ENCODE peak calls at places on chromosomes 16 and 17, in six cellular contexts. S is choroid plexus epithelial cell, Q is AG04450, N is transverse colon, K is tibial artery, E is A549. V is an unnamed sample.

GRCh38 chr17:49518346-49519078 is 23.4 kb downstream of the NGFR start:
- DNase-seq in S (no peak), Q (no peak), N (no peak), K (peak), E (no peak), V (no peak)

GRCh38 chr17:33871720-33872535 is 383.2 kb upstream of the CCL2 start:
- DNase-seq in S (no peak), Q (no peak), N (no peak), K (no peak), E (peak), V (no peak)

GRCh38 chr16:19884021-19884485 is 595 bp downstream of the GPRC5B start:
- DNase-seq in S (no peak), Q (no peak), N (peak), K (no peak), E (no peak), V (no peak)

GRCh38 chr17:2023256-2023655 is 1.9 kb downstream of the RTN4RL1 start:
- DNase-seq in S (no peak), Q (no peak), N (no peak), K (no peak), E (no peak), V (no peak)

GRCh38 chr16:30662449-30662848 is 4.2 kb downstream of the FBRS start:
- DNase-seq in S (no peak), Q (no peak), N (no peak), K (no peak), E (no peak), V (no peak)

GRCh38 chr17:32803544-32803943 is 73.4 kb downstream of the MYO1D start:
- DNase-seq in S (peak), Q (no peak), N (no peak), K (no peak), E (no peak), V (peak)

GRCh38 chr16:55037051-55037450 is 106.4 kb downstream of the IRX5 start:
- DNase-seq in S (no peak), Q (no peak), N (no peak), K (no peak), E (no peak), V (no peak)

GRCh38 chr17:73401911-73402310 is 90.1 kb upstream of the CDC42EP4 start:
- DNase-seq in S (peak), Q (no peak), N (no peak), K (no peak), E (no peak), V (no peak)

GRCh38 chr16:30652005-30652296 is 1.2 kb downstream of the PRR14 start:
- DNase-seq in S (no peak), Q (no peak), N (no peak), K (no peak), E (no peak), V (no peak)

GRCh38 chr17:32518856-32519768 is 32.3 kb downstream of the CDK5R1 start:
- DNase-seq in S (peak), Q (no peak), N (peak), K (peak), E (no peak), V (peak)

GRCh38 chr16:11312718-11313492 is 31.8 kb upstream of the PRM1 start:
- DNase-seq in S (peak), Q (no peak), N (peak), K (no peak), E (peak), V (peak)

GRCh38 chr16:29811170-29811895 is 660 bp upstream of the PRRT2 start:
- DNase-seq in S (peak), Q (peak), N (peak), K (peak), E (peak), V (peak)

GRCh38 chr16:25018972-25019617 is 3.9 kb upstream of the ARHGAP17 start:
- DNase-seq in S (no peak), Q (no peak), N (no peak), K (no peak), E (no peak), V (no peak)

GRCh38 chr16:48813485-48813884 is 203.5 kb upstream of the N4BP1 start:
- DNase-seq in S (no peak), Q (no peak), N (no peak), K (no peak), E (no peak), V (no peak)

GRCh38 chr16:80273635-80274538 is 266.9 kb upstream of the DYNLRB2 start:
- DNase-seq in S (peak), Q (peak), N (no peak), K (no peak), E (no peak), V (peak)

GRCh38 chr17:66272699-66273390 is 29.6 kb upstream of the PRKCA start:
- DNase-seq in S (peak), Q (peak), N (no peak), K (no peak), E (peak), V (peak)

GRCh38 chr16:30030011-30030685 is 923 bp downstream of the TLCD3B start:
- DNase-seq in S (no peak), Q (no peak), N (no peak), K (no peak), E (no peak), V (no peak)

GRCh38 chr17:58351710-58352017 is 337 bp downstream of the SUPT4H1 start:
- DNase-seq in S (peak), Q (no peak), N (no peak), K (no peak), E (no peak), V (no peak)

GRCh38 chr16:89476379-89476778 is 14.0 kb downstream of the ANKRD11 start:
- DNase-seq in S (no peak), Q (no peak), N (no peak), K (no peak), E (no peak), V (peak)

GRCh38 chr17:68314916-68315535 is 23.7 kb downstream of the ARSG start:
- DNase-seq in S (peak), Q (no peak), N (peak), K (no peak), E (no peak), V (peak)

GRCh38 chr17:6843241-6843890 is 11.8 kb upstream of the TEKT1 start:
- DNase-seq in S (peak), Q (no peak), N (no peak), K (no peak), E (peak), V (peak)
- TF ChIP-seq CTCF in S (peak), Q (peak), N (peak), K (peak), E (peak), V (peak)

GRCh38 chr17:11245792-11246191 is 4.8 kb downstream of the SHISA6 start:
- DNase-seq in S (no peak), Q (no peak), N (no peak), K (no peak), E (no peak), V (no peak)

DNA sequence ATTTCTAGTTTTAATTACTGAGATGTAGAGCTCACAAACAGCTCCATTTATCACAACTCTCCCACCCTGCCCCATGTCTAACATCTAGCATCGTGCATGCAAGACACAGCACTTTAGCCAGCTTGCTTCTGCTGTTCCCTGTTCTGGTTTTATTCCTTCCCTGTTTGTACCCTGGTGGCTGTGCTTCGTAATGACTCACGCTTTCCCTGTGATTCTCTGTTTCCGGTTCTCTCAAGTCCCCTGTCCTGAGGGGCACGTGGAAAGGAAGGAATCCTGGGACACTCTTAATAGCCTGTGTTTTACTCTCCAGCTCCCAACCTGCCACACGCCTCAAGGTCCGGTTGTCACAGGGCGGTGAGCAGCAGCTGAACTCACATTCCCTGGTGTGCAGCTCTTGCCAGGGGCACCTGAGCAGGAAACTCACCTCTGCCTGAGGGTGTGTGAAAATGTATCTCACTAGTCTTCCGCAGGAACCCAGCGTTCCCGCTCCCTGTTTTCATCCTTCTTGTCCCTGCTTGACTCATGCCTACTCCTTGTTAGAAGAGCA is 10.6 kb downstream of the SHISA6 start:
- DNase-seq in S (no peak), Q (no peak), N (no peak), K (no peak), E (no peak), V (no peak)
- TF ChIP-seq CTCF in S (no peak), Q (no peak), N (no peak), K (no peak), E (no peak), V (peak)

GRCh38 chr17:39699818-39700147 is at the start of gene ERBB2:
- DNase-seq in S (peak), Q (peak), N (peak), K (peak), E (peak), V (peak)
- TF ChIP-seq CTCF in S (no peak), Q (no peak), N (no peak), K (no peak), E (no peak), V (no peak)

GRCh38 chr17:65099941-65100315 is 37.2 kb upstream of the RGS9 start:
- DNase-seq in S (peak), Q (no peak), N (peak), K (no peak), E (peak), V (peak)
- TF ChIP-seq CTCF in S (peak), Q (no peak), N (no peak), K (no peak), E (no peak), V (no peak)

GRCh38 chr17:75592364-75593020 is 4.9 kb downstream of the MYO15B start:
- DNase-seq in S (no peak), Q (no peak), N (no peak), K (no peak), E (no peak), V (no peak)

GRCh38 chr17:75589919-75590303 is 2.3 kb downstream of the MYO15B start:
- DNase-seq in S (no peak), Q (no peak), N (peak), K (no peak), E (no peak), V (no peak)

GRCh38 chr17:75590849-75591721 is 3.5 kb downstream of the MYO15B start:
- DNase-seq in S (no peak), Q (no peak), N (no peak), K (no peak), E (no peak), V (no peak)

GRCh38 chr17:75590314-75590761 is 2.7 kb downstream of the MYO15B start:
- DNase-seq in S (no peak), Q (no peak), N (no peak), K (no peak), E (no peak), V (no peak)

GRCh38 chr17:75591722-75592302 is 4.2 kb downstream of the MYO15B start:
- DNase-seq in S (no peak), Q (no peak), N (no peak), K (no peak), E (no peak), V (no peak)
- TF ChIP-seq CTCF in S (no peak), Q (no peak), N (no peak), K (no peak), E (no peak), V (no peak)

DNA sequence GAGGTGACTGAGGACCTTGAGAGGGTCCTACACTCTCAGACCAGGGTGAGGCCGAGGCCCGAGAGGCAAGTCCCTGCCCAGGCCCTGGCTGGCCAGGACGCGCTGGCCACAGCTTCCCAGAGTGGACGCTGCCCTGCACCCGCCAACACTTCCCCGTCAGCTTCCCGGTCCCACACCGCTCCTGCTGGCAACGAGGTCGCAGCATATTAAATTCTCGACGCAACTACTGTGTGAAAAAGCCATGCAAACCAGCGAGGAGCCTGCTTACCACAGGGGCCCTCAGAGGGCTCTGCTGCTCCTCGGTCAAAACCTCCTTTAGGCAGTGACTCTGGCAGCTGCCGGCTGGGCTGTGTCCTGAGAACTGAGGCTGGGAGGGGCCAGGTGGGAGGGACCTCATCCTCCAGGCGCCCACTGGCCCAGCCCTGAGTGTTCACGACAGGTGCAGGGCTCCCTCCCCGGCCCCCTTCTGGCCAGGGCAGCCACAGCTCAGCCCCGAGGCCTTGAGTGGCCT is 2.1 kb upstream of the TEX19 start:
- DNase-seq in S (no peak), Q (no peak), N (peak), K (no peak), E (no peak), V (no peak)
- TF ChIP-seq CTCF in S (no peak), Q (no peak), N (no peak), K (no peak), E (no peak), V (no peak)

GRCh38 chr16:53884748-53885147 is 180.8 kb downstream of the FTO start:
- DNase-seq in S (no peak), Q (no peak), N (no peak), K (no peak), E (no peak), V (no peak)

GRCh38 chr16:53886482-53887378 is 182.8 kb downstream of the FTO start:
- DNase-seq in S (no peak), Q (no peak), N (no peak), K (no peak), E (no peak), V (no peak)

GRCh38 chr16:53881371-53881770 is 177.4 kb downstream of the FTO start:
- DNase-seq in S (peak), Q (peak), N (no peak), K (no peak), E (peak), V (peak)

GRCh38 chr16:53878216-53878615 is 174.3 kb downstream of the FTO start:
- DNase-seq in S (peak), Q (no peak), N (no peak), K (no peak), E (no peak), V (no peak)

GRCh38 chr16:53882310-53882709 is 178.4 kb downstream of the FTO start:
- DNase-seq in S (no peak), Q (no peak), N (no peak), K (no peak), E (peak), V (no peak)
- TF ChIP-seq CTCF in S (peak), Q (no peak), N (no peak), K (no peak), E (no peak), V (no peak)

DNA sequence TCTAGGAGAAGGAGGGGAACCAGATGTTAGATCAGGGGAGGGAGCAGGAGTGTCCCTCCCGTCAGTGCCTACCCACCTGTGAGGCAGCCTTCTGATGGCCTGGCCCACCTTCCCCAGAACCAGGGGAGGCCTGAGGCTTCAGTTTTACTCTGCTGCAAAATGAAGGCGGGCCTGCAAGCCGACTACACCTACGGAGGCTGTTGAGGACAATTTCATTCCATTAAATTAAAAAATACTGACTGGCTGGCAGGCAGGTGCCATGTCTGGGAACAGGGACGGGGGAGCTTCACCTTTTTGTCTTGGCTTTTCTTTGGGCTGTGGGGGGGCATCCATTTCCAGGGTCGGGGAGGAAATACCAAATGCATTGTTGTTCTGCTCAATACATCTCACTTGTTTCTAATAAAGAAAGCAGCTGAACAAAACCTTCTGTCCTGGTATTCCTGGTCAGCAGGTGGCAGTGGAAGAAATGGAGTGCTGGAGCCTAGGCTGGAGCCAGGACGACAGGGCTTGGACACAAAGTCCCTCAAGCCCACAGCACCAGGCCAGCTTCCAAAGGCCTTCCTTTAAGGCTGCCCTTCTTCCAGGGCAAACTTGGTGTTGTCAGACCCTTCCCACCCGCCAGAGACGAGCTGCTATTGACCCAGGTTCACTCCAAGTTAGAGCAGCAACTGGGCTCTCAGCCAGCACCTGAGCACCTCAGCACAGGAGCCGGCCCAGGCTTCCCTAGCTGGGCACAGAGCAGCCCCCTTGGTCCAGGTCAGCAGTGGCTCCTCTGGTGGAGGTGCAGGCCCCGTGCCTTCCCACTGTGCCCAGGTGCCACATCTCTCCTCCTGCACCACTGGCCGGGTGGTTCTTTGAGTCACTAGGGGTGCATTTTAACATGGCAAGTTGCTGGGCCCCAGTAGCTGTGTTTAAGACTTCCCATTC is 23.5 kb downstream of the PLCD3 start:
- DNase-seq in S (no peak), Q (no peak), N (peak), K (no peak), E (peak), V (peak)
- TF ChIP-seq CTCF in S (no peak), Q (peak), N (peak), K (no peak), E (peak), V (no peak)

DNA sequence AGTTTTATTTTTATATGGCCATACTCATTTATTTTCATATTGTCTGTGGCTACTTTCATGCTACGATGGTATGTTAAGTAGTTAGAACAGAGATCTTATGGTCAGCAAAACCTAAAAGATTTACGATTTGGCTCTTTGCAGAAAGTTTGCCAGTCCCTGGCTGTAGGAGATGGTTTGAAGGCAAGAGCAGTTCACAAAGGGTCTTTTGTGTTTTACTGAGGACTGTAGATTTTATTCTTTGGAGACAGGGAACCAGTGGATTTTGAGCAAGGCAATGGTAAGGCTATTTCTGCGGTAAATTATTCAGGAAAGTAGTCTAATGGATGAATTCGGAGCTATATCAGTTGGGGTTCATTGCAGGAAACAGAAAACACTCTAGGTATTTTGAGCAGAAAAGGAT is 90.7 kb downstream of the WWP2 start:
- DNase-seq in S (no peak), Q (no peak), N (no peak), K (no peak), E (no peak), V (no peak)
- TF ChIP-seq CTCF in S (no peak), Q (no peak), N (no peak), K (no peak), E (no peak), V (no peak)

DNA sequence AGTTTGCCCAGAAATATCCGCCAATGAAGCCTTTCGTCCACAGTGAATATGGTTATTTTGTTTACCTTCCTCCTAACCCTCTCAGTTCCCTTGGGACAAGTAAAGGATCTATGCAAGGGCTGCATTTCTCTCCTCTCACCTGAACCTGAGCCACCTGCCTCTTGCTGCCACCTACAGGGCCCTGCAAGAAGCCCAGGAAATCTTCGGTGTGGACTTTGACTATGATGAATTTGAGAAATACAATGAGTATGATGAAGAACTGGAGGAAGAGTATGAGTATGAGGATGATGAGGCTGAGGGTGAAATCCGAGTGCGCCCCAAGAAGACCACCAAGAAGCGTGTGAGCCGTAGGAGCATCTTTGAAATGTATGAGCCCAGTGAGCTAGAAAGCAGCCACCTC is 14.0 kb downstream of the SUPT6H start:
- DNase-seq in S (no peak), Q (no peak), N (peak), K (no peak), E (peak), V (peak)
- TF ChIP-seq CTCF in S (peak), Q (no peak), N (peak), K (no peak), E (peak), V (no peak)